ENCODE peak calls at places on chromosome 14, in ten cellular contexts. W is naive thymus-derived CD4-positive, alpha-beta T cell; P is stomach; T is transverse colon; C is GM12865; U is left ventricle myocardium inferior; Q is gastrocnemius medialis; M is lung; L is choroid plexus epithelial cell; J is astrocyte of the spinal cord. S is an unnamed sample.

GRCh38 chr14:67167420-67168109 is 21.7 kb upstream of the GARIN2 start:
- DNase-seq in W (no peak), P (no peak), T (no peak), C (no peak), U (no peak), Q (no peak), M (no peak), L (peak), J (peak), S (no peak)

GRCh38 chr14:106613256-106613655 is 1086.9 kb downstream of the TMEM121 start:
- DNase-seq in W (no peak), P (no peak), T (no peak), C (peak), U (no peak), Q (no peak), M (no peak), L (no peak), J (no peak), S (no peak)

GRCh38 chr14:69528930-69529329 is 44.4 kb downstream of the PLEKHD1 start:
- DNase-seq in W (no peak), P (no peak), T (no peak), C (no peak), U (no peak), Q (no peak), M (no peak), L (no peak), J (no peak), S (no peak)

GRCh38 chr14:69252851-69253250 is 7.1 kb upstream of the GALNT16 start:
- DNase-seq in W (no peak), P (no peak), T (no peak), C (no peak), U (no peak), Q (no peak), M (no peak), L (no peak), J (no peak), S (no peak)

GRCh38 chr14:81129242-81129641 is 91.5 kb downstream of the GTF2A1 start:
- DNase-seq in W (no peak), P (no peak), T (no peak), C (no peak), U (no peak), Q (no peak), M (no peak), L (no peak), J (no peak), S (no peak)

GRCh38 chr14:91901449-91902250 is 34.3 kb upstream of the TC2N start:
- DNase-seq in W (no peak), P (peak), T (no peak), C (no peak), U (peak), Q (peak), M (no peak), L (no peak), J (no peak), S (no peak)

GRCh38 chr14:68418192-68419118 is 374.4 kb downstream of the ZFP36L1 start:
- DNase-seq in W (no peak), P (no peak), T (no peak), C (peak), U (no peak), Q (no peak), M (no peak), L (no peak), J (no peak), S (no peak)

GRCh38 chr14:100761481-100761880 is 34.8 kb downstream of the DLK1 start:
- DNase-seq in W (no peak), P (no peak), T (no peak), C (no peak), U (no peak), Q (no peak), M (no peak), L (peak), J (peak), S (no peak)

GRCh38 chr14:73250317-73250713 is 13.0 kb downstream of the PAPLN start:
- DNase-seq in W (no peak), P (no peak), T (no peak), C (no peak), U (no peak), Q (no peak), M (no peak), L (no peak), J (no peak), S (no peak)

GRCh38 chr14:25150934-25151790 is 101.2 kb upstream of the STXBP6 start:
- DNase-seq in W (no peak), P (no peak), T (no peak), C (peak), U (no peak), Q (no peak), M (no peak), L (peak), J (peak), S (peak)

GRCh38 chr14:74563621-74564159 is 48.3 kb downstream of the LTBP2 start:
- DNase-seq in W (no peak), P (no peak), T (no peak), C (no peak), U (no peak), Q (no peak), M (no peak), L (peak), J (no peak), S (no peak)

GRCh38 chr14:56181666-56182065 is 63.5 kb downstream of the PELI2 start:
- DNase-seq in W (no peak), P (peak), T (no peak), C (no peak), U (no peak), Q (no peak), M (peak), L (no peak), J (no peak), S (no peak)

GRCh38 chr14:22852940-22853767 is 16.8 kb downstream of the MMP14 start:
- DNase-seq in W (peak), P (peak), T (peak), C (peak), U (peak), Q (peak), M (peak), L (peak), J (peak), S (peak)

GRCh38 chr14:70097576-70098256 is 91.0 kb downstream of the SLC8A3 start:
- DNase-seq in W (no peak), P (no peak), T (no peak), C (no peak), U (no peak), Q (no peak), M (peak), L (no peak), J (no peak), S (no peak)

GRCh38 chr14:23321572-23322547 is 603 bp downstream of the PABPN1 start:
- DNase-seq in W (peak), P (peak), T (peak), C (peak), U (peak), Q (no peak), M (no peak), L (peak), J (peak), S (peak)

GRCh38 chr14:50633954-50634353 is 34.2 kb downstream of the SAV1 start:
- DNase-seq in W (no peak), P (no peak), T (no peak), C (no peak), U (no peak), Q (no peak), M (no peak), L (no peak), J (no peak), S (no peak)

GRCh38 chr14:32991706-32992105 is 53.0 kb downstream of the NPAS3 start:
- DNase-seq in W (no peak), P (no peak), T (no peak), C (no peak), U (no peak), Q (no peak), M (no peak), L (no peak), J (no peak), S (no peak)

GRCh38 chr14:33342299-33342974 is 403.8 kb downstream of the NPAS3 start:
- DNase-seq in W (no peak), P (no peak), T (no peak), C (no peak), U (no peak), Q (no peak), M (no peak), L (peak), J (no peak), S (no peak)

GRCh38 chr14:61140872-61141271 is 140.3 kb downstream of the TMEM30B start:
- DNase-seq in W (no peak), P (no peak), T (no peak), C (no peak), U (no peak), Q (no peak), M (no peak), L (peak), J (peak), S (no peak)

GRCh38 chr14:103629503-103630121 is 601 bp downstream of the KLC1 start:
- DNase-seq in W (peak), P (peak), T (peak), C (peak), U (peak), Q (peak), M (peak), L (no peak), J (no peak), S (peak)

GRCh38 chr14:38948171-38948570 is 154.9 kb downstream of the SEC23A start:
- DNase-seq in W (no peak), P (no peak), T (no peak), C (no peak), U (no peak), Q (no peak), M (no peak), L (no peak), J (peak), S (no peak)

GRCh38 chr14:70045296-70045695 is 143.5 kb downstream of the SLC8A3 start:
- DNase-seq in W (no peak), P (no peak), T (no peak), C (no peak), U (no peak), Q (no peak), M (no peak), L (no peak), J (no peak), S (no peak)

GRCh38 chr14:68244272-68244975 is 424.8 kb downstream of the RAD51B start:
- DNase-seq in W (no peak), P (no peak), T (no peak), C (no peak), U (no peak), Q (no peak), M (no peak), L (no peak), J (no peak), S (no peak)

GRCh38 chr14:74848768-74849167 is 27.2 kb downstream of the PROX2 start:
- DNase-seq in W (no peak), P (no peak), T (no peak), C (no peak), U (no peak), Q (no peak), M (no peak), L (no peak), J (no peak), S (no peak)

DNA sequence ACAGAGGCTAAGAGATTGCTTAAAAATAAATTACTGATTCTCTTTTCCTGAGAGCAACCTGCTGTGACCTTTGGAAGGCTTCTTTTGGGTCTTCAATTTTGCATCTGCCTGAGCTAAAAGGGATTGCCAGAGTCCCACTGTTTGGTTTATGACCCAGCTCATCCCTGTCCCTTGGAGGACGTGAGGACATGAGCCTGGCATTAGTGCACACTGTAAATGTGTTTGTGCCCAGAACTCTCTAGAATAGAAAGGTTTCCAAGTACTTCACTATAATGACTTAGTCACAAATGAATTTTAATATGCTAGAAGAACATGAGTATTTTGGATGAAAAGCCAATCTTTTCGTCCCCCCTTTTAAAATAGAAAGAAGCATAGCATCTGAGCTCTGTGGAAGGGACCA is 47.1 kb upstream of the CDKN3 start:
- DNase-seq in W (no peak), P (no peak), T (no peak), C (no peak), U (no peak), Q (no peak), M (no peak), L (no peak), J (no peak), S (no peak)
- H3K4me3 ChIP-seq in W (no peak), P (no peak), T (no peak), C (no peak), U (peak), Q (no peak), M (no peak), L (no peak), J (peak), S (no peak)

GRCh38 chr14:104865631-104866441 is 768 bp downstream of the CEP170B start:
- DNase-seq in W (no peak), P (peak), T (peak), C (no peak), U (peak), Q (no peak), M (peak), L (peak), J (peak), S (peak)
- H3K4me3 ChIP-seq in W (peak), P (peak), T (peak), C (no peak), U (peak), Q (peak), M (peak), L (peak), J (peak), S (peak)

GRCh38 chr14:94768521-94769412 is 1.1 kb downstream of the GSC start:
- DNase-seq in W (no peak), P (no peak), T (no peak), C (peak), U (no peak), Q (peak), M (no peak), L (no peak), J (no peak), S (peak)

GRCh38 chr14:94770815-94771190 is 890 bp upstream of the GSC start:
- DNase-seq in W (no peak), P (no peak), T (no peak), C (no peak), U (no peak), Q (no peak), M (no peak), L (no peak), J (no peak), S (no peak)

GRCh38 chr14:94770251-94770749 is 387 bp upstream of the GSC start:
- DNase-seq in W (no peak), P (no peak), T (no peak), C (no peak), U (no peak), Q (no peak), M (no peak), L (peak), J (no peak), S (peak)

GRCh38 chr14:94768141-94768520 is 1.8 kb downstream of the GSC start:
- DNase-seq in W (no peak), P (no peak), T (no peak), C (no peak), U (no peak), Q (no peak), M (no peak), L (no peak), J (no peak), S (peak)

GRCh38 chr14:94769413-94770250 is at the start of gene GSC:
- DNase-seq in W (no peak), P (peak), T (peak), C (no peak), U (peak), Q (peak), M (no peak), L (no peak), J (peak), S (peak)
- H3K4me3 ChIP-seq in W (no peak), P (peak), T (peak), C (no peak), U (peak), Q (peak), M (peak), L (peak), J (peak), S (peak)

GRCh38 chr14:105059917-105060565 is 5.2 kb downstream of the GPR132 start:
- DNase-seq in W (no peak), P (no peak), T (no peak), C (no peak), U (no peak), Q (no peak), M (no peak), L (no peak), J (no peak), S (peak)
- H3K4me3 ChIP-seq in W (peak), P (no peak), T (no peak), C (no peak), U (peak), Q (no peak), M (no peak), L (no peak), J (no peak), S (no peak)

DNA sequence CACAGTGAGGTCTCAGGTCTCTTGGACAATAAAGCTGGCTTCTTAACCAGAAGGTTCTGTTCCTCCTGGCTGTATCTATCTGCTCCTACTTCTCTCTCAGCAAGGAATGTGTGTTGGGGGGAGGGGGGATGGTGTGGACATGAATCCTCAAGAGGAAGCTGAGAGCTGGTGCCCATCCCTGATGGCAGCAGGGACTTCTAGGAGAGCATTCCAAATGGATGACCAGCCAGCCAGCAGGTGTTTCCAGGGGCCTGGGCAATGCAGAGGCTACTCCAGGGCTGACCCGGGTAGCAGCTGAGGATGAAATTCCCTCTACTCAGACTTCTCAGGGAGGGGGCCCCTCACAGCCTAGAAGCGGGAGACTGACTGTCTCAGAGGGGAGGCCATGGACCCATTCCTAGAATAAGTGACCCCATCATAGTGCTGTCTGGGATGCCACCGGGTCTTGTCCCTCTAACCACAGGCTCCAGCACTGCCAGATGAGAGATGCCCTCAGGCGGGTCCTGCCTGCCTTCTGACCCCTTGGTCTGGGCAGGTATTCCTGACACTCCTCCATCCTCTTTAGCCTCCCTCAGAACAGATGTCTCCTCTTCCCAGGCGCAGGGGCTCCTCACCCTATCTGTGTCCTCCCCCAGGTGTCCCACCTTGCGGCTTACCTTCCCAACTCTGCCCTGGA is 1.2 kb downstream of the RAB15 start:
- DNase-seq in W (no peak), P (no peak), T (peak), C (no peak), U (no peak), Q (no peak), M (peak), L (no peak), J (no peak), S (peak)
- H3K4me3 ChIP-seq in W (peak), P (peak), T (peak), C (no peak), U (peak), Q (peak), M (peak), L (peak), J (peak), S (peak)

S was measured in H7.